ENCODE peak calls at places on chromosome 11, in six cellular contexts. I is IMR-90; B is ELR; J is PC-9; U is CD8-positive, alpha-beta T cell; W is T-helper 2 cell. E is an unnamed sample.

GRCh38 chr11:73240190-73240781 is 22.2 kb downstream of the P2RY2 start:
- DNase-seq in U (no peak), J (peak), W (no peak), I (peak), B (peak), E (peak)

GRCh38 chr11:7495997-7496545 is 10.8 kb downstream of the OLFML1 start:
- DNase-seq in W (no peak), I (no peak), J (no peak), B (no peak), U (no peak), E (no peak)

GRCh38 chr11:72831521-72832300 is 17.5 kb downstream of the ATG16L2 start:
- DNase-seq in U (no peak), J (peak), B (peak), I (peak), W (no peak), E (peak)

GRCh38 chr11:66561178-66561974 is 7.0 kb downstream of the CTSF start:
- DNase-seq in U (no peak), I (no peak), B (no peak), J (no peak), W (no peak), E (no peak)

GRCh38 chr11:117966908-117967307 is 19.3 kb upstream of the IL10RA start:
- DNase-seq in U (no peak), J (no peak), B (no peak), I (no peak), W (no peak), E (no peak)

GRCh38 chr11:112498701-112499100 is 238.0 kb upstream of the PLET1 start:
- DNase-seq in I (no peak), U (no peak), B (peak), J (no peak), W (no peak), E (no peak)

GRCh38 chr11:19283998-19284397 is 43.3 kb upstream of the E2F8 start:
- DNase-seq in B (no peak), J (no peak), W (peak), U (no peak), I (no peak), E (no peak)

GRCh38 chr11:69808708-69809107 is 10.5 kb downstream of the FGF3 start:
- DNase-seq in B (no peak), W (no peak), J (no peak), U (no peak), I (peak), E (no peak)

GRCh38 chr11:79406376-79406775 is 34.5 kb downstream of the TENM4 start:
- DNase-seq in U (no peak), B (no peak), J (no peak), W (no peak), I (no peak), E (no peak)

GRCh38 chr11:66112640-66113098 is 42.6 kb downstream of the PACS1 start:
- DNase-seq in U (no peak), B (peak), W (no peak), J (no peak), I (peak), E (peak)

GRCh38 chr11:90947930-90948329 is 725.1 kb upstream of the CHORDC1 start:
- DNase-seq in B (no peak), J (no peak), W (no peak), I (no peak), U (no peak), E (no peak)

GRCh38 chr11:64675417-64676252 is 47.4 kb downstream of the NRXN2 start:
- DNase-seq in U (no peak), W (no peak), B (peak), I (peak), J (no peak), E (peak)

GRCh38 chr11:64918056-64918455 is 1.0 kb upstream of the ATG2A start:
- DNase-seq in J (no peak), B (peak), I (peak), W (no peak), U (no peak), E (no peak)

GRCh38 chr11:46114961-46115360 is 6.3 kb downstream of the PHF21A start:
- DNase-seq in W (no peak), I (no peak), J (no peak), B (no peak), U (no peak), E (no peak)

GRCh38 chr11:134050541-134051383 is 18.1 kb upstream of the JAM3 start:
- DNase-seq in J (peak), U (peak), B (peak), I (peak), W (peak), E (peak)

GRCh38 chr11:93392862-93393261 is 62.3 kb downstream of the DEUP1 start:
- DNase-seq in B (no peak), W (no peak), I (no peak), U (no peak), J (no peak), E (no peak)

GRCh38 chr11:15483205-15483604 is 368.5 kb downstream of the INSC start:
- DNase-seq in U (no peak), W (no peak), I (no peak), B (no peak), J (no peak), E (no peak)

GRCh38 chr11:6925636-6926207 is 504 bp upstream of the ZNF215 start:
- DNase-seq in W (no peak), B (peak), U (no peak), I (peak), J (peak), E (no peak)

GRCh38 chr11:73929388-73929787 is 21.4 kb upstream of the DNAJB13 start:
- DNase-seq in J (no peak), B (no peak), U (no peak), W (no peak), I (no peak), E (no peak)

GRCh38 chr11:128904872-128905344 is 13.8 kb downstream of the KCNJ5 start:
- DNase-seq in I (no peak), B (no peak), U (no peak), J (peak), W (no peak), E (peak)